ENCODE peak calls at places on chromosomes 16 and 17, in four cellular contexts. E, D, W and I are unnamed samples.

GRCh38 chr16:66427451-66427860 is 361 bp downstream of the BEAN1 start:
- DNase-seq in D (no peak), E (no peak), W (peak), I (no peak)

GRCh38 chr17:81057079-81057730 is 22.3 kb downstream of the BAIAP2 start:
- DNase-seq in D (peak), E (no peak), W (no peak), I (peak)

GRCh38 chr16:48232459-48233040 is 11.6 kb upstream of the LONP2 start:
- DNase-seq in D (no peak), E (peak), W (no peak), I (peak)

GRCh38 chr17:39969375-39969774 is 6.6 kb downstream of the GSDMA start:
- DNase-seq in D (no peak), W (no peak), E (no peak), I (no peak)

GRCh38 chr17:28737770-28738679 is 5.8 kb upstream of the TRAF4 start:
- DNase-seq in W (no peak), D (peak), E (no peak), I (no peak)

GRCh38 chr17:43556292-43556691 is 10.2 kb upstream of the ETV4 start:
- DNase-seq in E (peak), D (peak), W (peak), I (peak)

GRCh38 chr16:70691223-70692129 is 5.6 kb upstream of the MTSS2 start:
- DNase-seq in D (peak), E (peak), W (peak), I (peak)

GRCh38 chr16:5508371-5508770 is 410.8 kb upstream of the EEF2KMT start:
- DNase-seq in W (no peak), E (no peak), D (no peak), I (no peak)

GRCh38 chr17:40303009-40303657 is 5.8 kb upstream of the RARA start:
- DNase-seq in E (peak), W (peak), D (peak), I (peak)

GRCh38 chr17:39027440-39028035 is 60.3 kb upstream of the FBXO47 start:
- DNase-seq in D (no peak), E (no peak), W (peak), I (no peak)

GRCh38 chr16:28538733-28539596 is at the start of gene NUPR1:
- DNase-seq in W (peak), D (peak), E (peak), I (peak)

GRCh38 chr16:19046062-19046461 is 21.4 kb upstream of the COQ7 start:
- DNase-seq in W (no peak), D (no peak), E (no peak), I (no peak)
- TF ChIP-seq CTCF in W (no peak), D (no peak), E (no peak), I (no peak)

DNA sequence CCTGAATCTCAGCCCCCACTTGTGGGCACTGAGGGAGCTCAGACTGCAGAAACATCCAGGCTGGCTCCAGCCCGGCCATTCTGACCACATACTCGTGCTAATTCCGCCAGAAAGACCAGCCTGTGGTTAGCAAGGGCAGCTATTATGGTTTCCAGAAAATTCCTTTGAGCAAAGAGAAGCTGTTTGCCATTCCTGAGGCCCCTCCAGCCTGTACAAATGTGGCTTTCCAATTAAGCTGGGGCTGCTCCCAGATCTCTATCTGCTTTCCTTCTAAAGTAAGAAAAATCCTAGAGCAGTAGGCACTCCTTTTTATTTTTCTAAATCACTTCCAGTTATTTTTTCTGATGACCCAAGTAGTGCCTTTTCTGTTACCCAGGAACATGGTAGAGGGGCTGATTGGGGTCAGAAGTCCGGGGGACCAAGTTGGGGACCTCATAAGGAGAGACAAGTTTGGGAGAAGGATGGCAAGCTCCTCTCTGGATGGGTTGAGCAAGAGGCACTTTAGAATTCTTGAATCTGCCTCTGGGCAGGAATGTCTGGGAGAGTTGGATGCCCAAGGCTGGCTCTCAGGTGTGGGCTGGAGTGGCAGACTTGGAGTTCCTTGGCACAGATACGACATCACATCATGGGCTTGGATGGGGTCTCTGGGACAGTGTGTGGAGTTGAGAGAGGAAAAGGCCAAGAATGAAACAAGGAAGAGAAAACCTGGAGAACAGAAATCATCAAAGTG is 83.3 kb upstream of the TNRC6C start:
- DNase-seq in E (peak), D (no peak), W (no peak), I (no peak)
- TF ChIP-seq CTCF in E (no peak), D (no peak), W (no peak), I (no peak)

DNA sequence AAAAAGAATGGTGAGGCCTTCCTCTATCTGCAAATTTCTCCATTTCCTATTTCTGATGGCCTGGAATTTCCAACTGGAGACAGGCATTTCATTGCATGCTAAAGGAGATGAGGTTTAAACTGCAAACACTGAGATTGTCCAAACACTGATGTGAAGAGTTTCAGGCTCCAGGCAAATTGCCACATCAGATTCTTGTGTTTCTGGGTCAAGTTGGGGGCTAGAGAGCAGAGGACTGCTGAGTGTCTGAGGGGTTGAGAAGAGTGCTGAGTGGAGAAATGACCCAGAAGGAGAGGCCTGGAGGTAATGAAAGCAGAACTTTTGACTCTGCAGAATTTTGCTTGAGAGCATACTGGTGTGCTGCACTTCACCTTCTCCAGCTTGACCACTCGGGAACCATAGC is 216.7 kb upstream of the MPHOSPH6 start:
- DNase-seq in D (no peak), W (no peak), E (no peak), I (no peak)
- TF ChIP-seq CTCF in D (no peak), W (no peak), E (no peak), I (no peak)

DNA sequence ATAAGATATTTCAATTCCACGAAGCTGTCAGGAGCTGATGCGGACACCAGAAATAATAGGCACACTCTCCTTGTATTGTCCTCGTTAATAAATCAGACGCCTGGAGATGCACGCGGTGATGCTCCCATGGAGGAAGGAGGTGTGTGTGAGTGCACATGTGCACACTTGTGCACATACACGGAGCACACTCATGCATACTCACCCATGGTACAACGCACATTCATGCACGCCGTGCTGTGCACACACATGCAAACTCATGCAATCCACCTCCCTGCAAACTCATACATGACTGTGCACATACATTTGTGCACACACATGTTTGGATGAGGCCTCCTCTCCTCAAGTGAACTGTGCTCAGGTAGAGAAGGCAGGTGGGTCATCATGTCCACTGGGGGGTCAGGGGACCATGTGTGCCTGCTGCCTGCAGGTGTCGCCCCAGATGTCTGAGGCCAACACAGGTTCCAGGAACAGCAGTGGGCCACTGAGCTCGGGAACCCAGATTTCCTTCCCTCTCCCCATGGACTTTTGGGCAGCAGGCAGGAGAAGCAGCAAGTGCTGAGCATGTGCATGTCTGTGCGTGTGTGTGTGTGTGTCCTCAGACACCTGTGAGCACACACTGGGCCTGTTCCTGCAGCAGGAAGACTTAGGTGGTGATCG is 165.3 kb downstream of the SDK2 start:
- DNase-seq in W (no peak), E (no peak), D (no peak), I (no peak)
- TF ChIP-seq CTCF in W (no peak), E (no peak), D (no peak), I (no peak)

GRCh38 chr17:50848039-50848438 is 12.7 kb downstream of the WFIKKN2 start:
- DNase-seq in D (no peak), E (no peak), W (no peak), I (no peak)
- TF ChIP-seq CTCF in D (no peak), E (no peak), W (no peak), I (no peak)

DNA sequence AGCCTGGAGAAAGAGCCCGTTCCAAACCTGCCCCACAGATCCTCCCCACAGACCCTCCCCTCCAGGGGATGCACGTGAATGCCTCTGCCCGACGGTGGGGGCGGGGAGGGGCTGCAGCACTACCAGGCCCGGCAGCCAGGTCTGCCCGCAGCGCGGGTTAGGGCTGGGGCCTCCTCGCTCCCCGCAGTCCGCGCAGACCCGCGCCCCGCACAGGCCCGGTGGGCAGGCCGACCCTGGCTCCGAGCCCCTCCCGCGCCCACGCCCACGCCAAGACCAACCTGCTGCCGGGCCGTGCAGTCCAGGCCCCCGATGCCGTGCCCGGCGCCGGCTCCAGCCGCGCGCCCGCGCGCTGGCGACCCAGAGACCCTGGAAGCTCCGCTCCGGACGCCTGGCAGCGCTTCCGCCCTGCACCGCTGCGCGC is at the start of gene RPUSD1:
- DNase-seq in D (no peak), W (no peak), E (no peak), I (no peak)
- TF ChIP-seq CTCF in D (no peak), W (no peak), E (no peak), I (no peak)

DNA sequence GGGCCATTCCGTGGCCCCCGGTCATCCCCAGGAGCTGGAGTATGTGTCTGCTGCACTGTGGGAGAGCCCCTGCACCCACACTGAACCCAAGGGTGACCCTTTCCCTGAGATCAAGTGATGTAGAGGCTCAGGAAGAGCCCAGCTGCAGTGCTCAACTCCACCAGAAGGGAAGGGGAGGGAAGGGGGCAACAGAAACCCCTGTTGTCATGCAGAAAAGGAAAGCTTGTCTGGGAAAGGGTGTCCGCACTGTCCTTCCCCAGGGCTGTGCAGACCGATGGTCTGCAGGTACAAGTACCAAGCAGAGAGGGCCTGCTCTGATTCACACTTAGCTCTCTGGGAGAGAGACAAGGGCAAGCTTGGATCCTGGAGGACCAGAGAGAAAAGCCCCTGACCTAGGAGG is 45.7 kb upstream of the TOB1 start:
- DNase-seq in E (no peak), D (no peak), W (no peak), I (no peak)
- TF ChIP-seq CTCF in E (no peak), D (no peak), W (no peak), I (no peak)

DNA sequence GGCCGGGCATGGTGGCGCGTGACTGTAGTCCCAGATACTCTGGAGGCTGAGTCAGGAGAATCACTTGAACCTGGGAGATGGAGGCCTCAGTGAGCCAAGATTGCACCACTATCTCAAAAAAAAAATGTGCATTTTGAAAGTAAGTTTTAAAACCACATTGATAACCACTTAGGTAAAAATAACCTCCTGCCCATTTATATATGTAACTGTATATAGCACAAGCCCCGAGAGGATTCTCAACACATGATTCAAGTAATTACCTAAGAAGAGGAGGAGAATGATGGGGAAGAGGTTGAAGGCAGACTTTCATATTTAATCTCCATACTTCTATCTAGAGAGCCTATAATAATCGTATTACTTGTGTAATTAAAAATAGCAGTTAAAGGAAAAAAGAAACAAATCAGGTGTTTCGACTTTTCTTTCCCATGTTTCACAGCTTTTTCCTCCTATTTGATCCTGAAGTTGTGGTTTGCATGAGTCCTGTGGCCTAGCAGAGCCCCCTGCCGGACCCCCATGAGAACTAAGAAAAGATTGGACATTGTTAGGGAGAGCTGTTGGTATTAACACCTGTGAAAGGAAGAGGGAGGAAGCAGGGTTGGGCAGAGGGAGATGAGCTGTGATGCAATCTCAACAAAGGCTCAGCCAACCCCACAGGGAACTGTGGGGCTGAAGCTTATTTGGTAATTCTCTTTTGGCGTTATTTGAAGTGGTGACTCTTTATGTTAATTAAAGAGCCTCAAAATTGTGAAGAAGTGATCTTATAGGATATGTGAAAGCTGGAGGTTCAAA is 22.1 kb downstream of the PMFBP1 start:
- DNase-seq in E (no peak), D (no peak), W (no peak), I (no peak)
- TF ChIP-seq CTCF in E (no peak), D (no peak), W (no peak), I (no peak)